ENCODE peak calls at places on chromosomes 1 and 21, in ten cellular contexts. R is choroid plexus epithelial cell, V is osteocyte, K is mucosa of descending colon, O is CD14-positive monocyte, U is left lung, T is heart right ventricle, A is fibroblast of the aortic adventitia, D is GM20000, G is neural crest cell. S is an unnamed sample.
A peak's percentile ranks its signal among the peaks of the same experiment; 100 is the strongest.

GRCh38 chr1:67175713-67176112 is 9.5 kb downstream of the IL23R start:
- DNase-seq in R (no peak), D (no peak), T (no peak), A (no peak), G (no peak), U (no peak), V (no peak), O (no peak), K (no peak), S (no peak)

GRCh38 chr1:185257947-185258203 is 59.2 kb downstream of the IVNS1ABP start:
- DNase-seq in T (no peak), R (no peak), V (no peak), U (no peak), A (peak; percentile 32), O (no peak), G (no peak), D (no peak), K (no peak), S (peak; percentile 63)

GRCh38 chr1:66285618-66286270 is 248.2 kb upstream of the SGIP1 start:
- DNase-seq in O (no peak), T (no peak), G (no peak), A (no peak), V (no peak), K (no peak), D (no peak), R (no peak), U (no peak), S (no peak)

GRCh38 chr21:36183144-36183795 is 26.6 kb downstream of the DOP1B start:
- DNase-seq in V (no peak), K (peak; percentile 16), O (no peak), R (no peak), T (no peak), G (no peak), D (no peak), A (no peak), U (no peak), S (peak; percentile 11)

GRCh38 chr1:226643701-226644540 is 95.2 kb downstream of the ITPKB start:
- DNase-seq in U (peak; percentile 63), T (no peak), O (no peak), D (peak; percentile 75), A (no peak), K (peak; percentile 41), G (no peak), R (no peak), V (no peak), S (no peak)

GRCh38 chr1:204207136-204207616 is 6.6 kb downstream of the GOLT1A start:
- DNase-seq in U (peak; percentile 92), O (no peak), V (peak; percentile 90), A (peak; percentile 23), K (peak; percentile 82), R (peak; percentile 39), T (peak; percentile 53), G (peak; percentile 79), D (peak; percentile 85), S (peak; percentile 79)

GRCh38 chr21:41980561-41980960 is 26.7 kb upstream of the C2CD2 start:
- DNase-seq in A (no peak), D (no peak), K (no peak), U (no peak), R (no peak), T (no peak), G (no peak), V (no peak), O (no peak), S (no peak)

GRCh38 chr1:111406325-111406768 is 21.2 kb downstream of the OVGP1 start:
- DNase-seq in D (peak; percentile 57), V (no peak), U (no peak), O (no peak), K (no peak), T (peak; percentile 71), R (peak; percentile 70), A (peak; percentile 84), G (no peak), S (peak; percentile 80)

GRCh38 chr1:22228074-22228473 is 85.2 kb upstream of the WNT4 start:
- DNase-seq in O (no peak), G (no peak), D (no peak), U (no peak), A (no peak), T (no peak), V (no peak), K (no peak), R (no peak), S (no peak)

GRCh38 chr1:203789966-203790365 is 5.5 kb upstream of the ZBED6 start:
- DNase-seq in A (no peak), D (no peak), V (no peak), T (no peak), G (no peak), K (no peak), R (no peak), U (no peak), O (no peak), S (no peak)

GRCh38 chr1:206537141-206537540 is 29.8 kb downstream of the RASSF5 start:
- DNase-seq in K (no peak), U (no peak), T (no peak), V (no peak), G (no peak), D (no peak), R (peak; percentile 22), O (no peak), A (no peak), S (peak; percentile 44)

GRCh38 chr1:167629681-167630567 is at the start of gene RCSD1:
- DNase-seq in U (peak; percentile 93), G (no peak), T (peak; percentile 74), R (no peak), O (no peak), K (peak; percentile 64), D (peak; percentile 85), V (no peak), A (no peak), S (peak; percentile 79)

GRCh38 chr1:236754525-236755210 is 40.4 kb upstream of the MTR start:
- DNase-seq in G (no peak), D (no peak), T (no peak), A (no peak), K (no peak), O (no peak), R (no peak), U (no peak), V (no peak), S (no peak)

GRCh38 chr1:47432071-47433036 is 5.5 kb upstream of the FOXD2 start:
- DNase-seq in A (peak; percentile 86), U (peak; percentile 77), K (peak; percentile 88), R (peak; percentile 94), D (peak; percentile 76), G (peak; percentile 90), O (no peak), T (peak; percentile 78), V (peak; percentile 92), S (peak; percentile 86)

GRCh38 chr1:85581802-85582686 is 1.5 kb downstream of the CCN1 start:
- DNase-seq in D (no peak), T (peak; percentile 38), K (no peak), G (peak; percentile 26), R (peak; percentile 88), O (no peak), V (no peak), A (peak; percentile 83), U (no peak), S (peak; percentile 87)

GRCh38 chr1:2279882-2280281 is 51.8 kb downstream of the SKI start:
- DNase-seq in A (no peak), D (no peak), R (no peak), U (no peak), V (no peak), O (no peak), K (no peak), G (no peak), T (no peak), S (no peak)

DNA sequence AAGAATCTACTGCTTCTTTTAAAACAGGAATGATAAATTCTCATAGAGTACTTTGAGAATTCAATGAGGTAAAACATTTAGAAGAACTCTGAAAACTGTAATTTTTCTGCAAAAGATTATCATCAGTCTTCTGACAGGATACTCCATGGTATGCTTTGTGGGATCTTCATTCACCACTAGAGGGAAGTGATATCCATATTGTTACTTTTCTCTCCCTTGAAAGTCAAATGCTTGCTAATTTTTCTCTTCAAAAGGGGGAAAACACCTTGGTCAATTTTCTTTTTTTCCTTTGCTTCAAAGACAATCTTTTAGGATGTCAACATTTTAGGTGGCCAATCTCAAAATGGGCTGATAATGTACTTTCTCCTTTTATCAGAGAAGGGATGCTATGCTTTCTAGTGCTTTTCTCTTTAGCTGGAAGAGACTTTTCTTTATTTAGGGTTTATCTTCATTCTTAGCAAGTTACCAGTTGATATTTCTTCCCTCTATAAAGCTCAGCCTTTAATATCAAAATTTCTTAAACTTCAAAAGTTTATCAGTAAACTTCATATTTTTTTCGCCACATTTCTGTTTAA is 95.5 kb downstream of the NEGR1 start:
- DNase-seq in U (no peak), A (peak; percentile 57), V (no peak), O (no peak), G (no peak), D (no peak), R (peak; percentile 54), K (no peak), T (no peak), S (peak; percentile 46)
- TF ChIP-seq CTCF in U (no peak), A (peak; percentile 77), V (peak; percentile 77), O (peak; percentile 29), G (peak; percentile 62), D (no peak), R (peak; percentile 64), K (no peak), T (peak; percentile 56), S (peak; percentile 64)

GRCh38 chr1:93732514-93732913 is 50.9 kb upstream of the BCAR3 start:
- DNase-seq in A (no peak), D (no peak), K (no peak), V (no peak), U (no peak), R (no peak), G (no peak), T (no peak), O (no peak), S (no peak)
- TF ChIP-seq CTCF in A (peak; percentile 5), D (peak; percentile 20), K (no peak), V (peak; percentile 18), U (no peak), R (peak; percentile 60), G (peak; percentile 52), T (peak; percentile 26), O (no peak), S (peak; percentile 29)

GRCh38 chr1:15033264-15033663 is 120.3 kb upstream of the TMEM51 start:
- DNase-seq in R (peak; percentile 68), G (no peak), O (no peak), T (no peak), V (no peak), U (no peak), K (no peak), A (peak; percentile 75), D (no peak), S (peak; percentile 76)
- TF ChIP-seq CTCF in R (peak; percentile 63), G (peak; percentile 33), O (no peak), T (no peak), V (peak; percentile 43), U (no peak), K (no peak), A (peak; percentile 65), D (no peak), S (peak; percentile 49)

GRCh38 chr1:63063367-63063766 is 259.0 kb upstream of the FOXD3 start:
- DNase-seq in R (no peak), D (no peak), V (no peak), O (no peak), A (no peak), G (no peak), T (no peak), U (no peak), K (no peak), S (no peak)
- TF ChIP-seq CTCF in R (peak; percentile 11), D (peak; percentile 6), V (peak; percentile 6), O (no peak), A (no peak), G (no peak), T (no peak), U (no peak), K (no peak), S (no peak)